ENCODE peak calls at places on chromosome 6, in five cellular contexts. U is kidney epithelial cell; V is A549; A is AG09319; K is CD8-positive, alpha-beta T cell. G is an unnamed sample.

GRCh38 chr6:88165877-88166492 is at the start of gene CNR1:
- DNase-seq in U (no peak), V (peak), A (peak), K (no peak), G (peak)

GRCh38 chr6:2749972-2750600 is 636 bp downstream of the MYLK4 start:
- DNase-seq in U (no peak), V (peak), A (no peak), K (peak), G (no peak)

GRCh38 chr6:81708306-81708705 is 44.2 kb downstream of the TENT5A start:
- DNase-seq in U (no peak), V (no peak), A (no peak), K (no peak), G (no peak)

GRCh38 chr6:25963426-25964123 is 973 bp downstream of the TRIM38 start:
- DNase-seq in U (no peak), V (no peak), A (no peak), K (no peak), G (no peak)

GRCh38 chr6:139996253-139996834 is 621.9 kb upstream of the CITED2 start:
- DNase-seq in U (no peak), V (no peak), A (no peak), K (no peak), G (no peak)

GRCh38 chr6:161696828-161697227 is 423.0 kb upstream of the AGPAT4 start:
- DNase-seq in U (no peak), V (no peak), A (no peak), K (no peak), G (no peak)

GRCh38 chr6:132969188-132969587 is 154.8 kb downstream of the RPS12 start:
- DNase-seq in U (no peak), V (no peak), A (no peak), K (no peak), G (no peak)

GRCh38 chr6:16659471-16660156 is 101.6 kb downstream of the ATXN1 start:
- DNase-seq in U (no peak), V (no peak), A (no peak), K (no peak), G (no peak)

GRCh38 chr6:156559151-156559690 is 218.0 kb upstream of the ARID1B start:
- DNase-seq in U (no peak), V (no peak), A (no peak), K (no peak), G (no peak)

GRCh38 chr6:107046316-107046715 is 18.3 kb downstream of the MTRES1 start:
- DNase-seq in U (no peak), V (no peak), A (no peak), K (no peak), G (no peak)

GRCh38 chr6:145749632-145750031 is 14.3 kb upstream of the EPM2A start:
- DNase-seq in U (peak), V (no peak), A (peak), K (no peak), G (no peak)

GRCh38 chr6:75230484-75231325 is 12.9 kb downstream of the COX7A2 start:
- DNase-seq in U (no peak), V (peak), A (no peak), K (no peak), G (no peak)

GRCh38 chr6:117227245-117227962 is 38.0 kb upstream of the VGLL2 start:
- DNase-seq in U (no peak), V (no peak), A (no peak), K (no peak), G (no peak)

GRCh38 chr6:156658186-156658585 is 119.0 kb upstream of the ARID1B start:
- DNase-seq in U (no peak), V (no peak), A (peak), K (no peak), G (no peak)

GRCh38 chr6:91447086-91447485 is 860.2 kb upstream of the MAP3K7 start:
- DNase-seq in U (no peak), V (no peak), A (no peak), K (no peak), G (no peak)

GRCh38 chr6:169885131-169885530 is 133.7 kb downstream of the ERMARD start:
- DNase-seq in U (no peak), V (no peak), A (no peak), K (no peak), G (no peak)

GRCh38 chr6:144659202-144659731 is 374.1 kb downstream of the UTRN start:
- DNase-seq in U (peak), V (no peak), A (no peak), K (no peak), G (no peak)

GRCh38 chr6:141682391-141682790 is 450.3 kb upstream of the GJE1 start:
- DNase-seq in U (no peak), V (no peak), A (no peak), K (no peak), G (no peak)
- TF ChIP-seq CTCF in U (no peak), V (no peak), A (no peak), K (no peak), G (no peak)

GRCh38 chr6:102619585-102619984 is 1226.1 kb downstream of the GRIK2 start:
- DNase-seq in U (no peak), V (no peak), A (no peak), K (no peak), G (no peak)
- TF ChIP-seq CTCF in U (peak), V (no peak), A (no peak), K (no peak), G (peak)

DNA sequence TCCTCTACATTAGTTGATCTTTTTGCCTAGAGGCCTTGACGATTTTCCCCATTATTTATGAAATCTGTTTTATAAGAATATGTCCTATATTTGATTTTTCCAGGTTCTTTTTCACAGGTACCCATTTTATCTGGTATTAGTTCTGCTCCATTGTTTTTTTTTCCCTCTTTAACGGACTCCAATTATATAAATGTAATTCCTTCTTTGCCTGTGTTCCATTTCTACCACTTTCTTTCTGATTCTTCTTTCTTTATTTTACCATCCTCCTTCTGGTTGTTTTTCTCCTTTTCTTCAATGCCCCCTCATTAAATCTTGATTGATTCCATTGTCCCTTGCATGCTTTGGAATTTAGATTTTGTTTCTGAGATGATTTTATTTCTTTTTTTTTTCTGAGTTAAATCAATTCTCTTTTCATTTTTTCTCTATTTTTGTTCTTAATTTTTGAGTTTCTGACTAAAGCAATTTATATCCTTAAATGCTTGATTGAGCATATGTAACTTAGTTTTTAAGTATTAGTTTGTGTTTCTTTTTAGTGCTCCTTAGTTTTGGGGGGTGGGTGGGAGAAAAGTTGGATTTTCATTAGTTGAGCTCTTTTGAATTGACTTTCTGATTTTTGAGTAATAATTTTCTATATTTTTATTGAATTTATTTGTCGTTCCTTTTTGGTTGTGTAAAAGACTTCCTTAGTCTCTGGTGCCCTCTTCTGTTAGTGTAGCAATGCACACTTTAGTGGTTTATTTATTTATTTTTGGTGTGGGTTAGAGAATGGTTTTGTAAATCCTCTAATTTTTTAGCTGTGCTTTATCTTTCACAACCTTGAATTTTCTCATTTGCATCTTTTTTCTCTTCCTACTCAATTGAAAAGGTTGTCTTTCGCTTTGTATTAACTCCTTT is 140.8 kb downstream of the FARS2 start:
- DNase-seq in U (no peak), V (no peak), A (no peak), K (no peak), G (no peak)
- TF ChIP-seq CTCF in U (peak), V (peak), A (peak), K (peak), G (no peak)

DNA sequence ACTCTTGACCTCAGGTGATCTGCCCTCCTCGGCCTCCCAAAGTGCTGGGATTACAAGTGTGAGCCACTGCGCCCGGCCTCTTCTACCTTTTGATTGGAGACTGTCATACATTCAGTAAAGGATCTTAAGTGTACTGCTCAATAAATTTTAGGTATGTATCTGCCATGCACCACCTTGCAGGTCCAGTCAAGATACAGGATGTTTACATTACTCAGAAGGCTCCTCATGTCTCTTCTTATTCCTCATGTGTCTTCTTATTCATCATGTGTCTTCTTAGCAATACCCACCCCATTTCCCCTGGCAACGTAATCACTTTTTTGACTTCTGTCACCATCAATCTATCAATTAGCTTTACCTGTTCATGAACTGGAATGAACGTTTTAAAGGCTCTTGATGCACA is 7.9 kb downstream of the MEA1 start:
- DNase-seq in U (no peak), V (no peak), A (no peak), K (no peak), G (no peak)
- TF ChIP-seq CTCF in U (no peak), V (no peak), A (no peak), K (no peak), G (no peak)

DNA sequence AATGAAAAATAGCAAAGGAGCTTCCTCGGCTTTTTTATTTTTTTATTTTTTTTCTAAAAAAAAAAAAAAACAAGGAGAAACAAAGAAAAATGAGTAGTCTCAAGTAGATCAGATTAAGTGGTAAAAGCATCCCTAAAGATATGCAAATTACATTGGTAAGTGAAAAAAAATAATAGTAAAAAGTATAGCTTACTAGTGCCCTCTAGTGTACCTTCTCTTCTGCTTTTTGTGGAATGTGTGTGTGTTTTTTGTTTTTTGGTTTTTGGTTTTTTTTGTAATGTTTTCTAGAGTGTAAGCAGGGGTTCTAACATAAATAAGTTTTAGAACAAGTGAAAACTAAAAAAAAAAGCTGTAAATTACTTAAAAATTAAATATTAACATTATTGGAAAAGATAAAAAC is 1062.0 kb downstream of the HACE1 start:
- DNase-seq in U (no peak), V (no peak), A (no peak), K (no peak), G (no peak)
- TF ChIP-seq CTCF in U (peak), V (peak), A (peak), K (no peak), G (no peak)

DNA sequence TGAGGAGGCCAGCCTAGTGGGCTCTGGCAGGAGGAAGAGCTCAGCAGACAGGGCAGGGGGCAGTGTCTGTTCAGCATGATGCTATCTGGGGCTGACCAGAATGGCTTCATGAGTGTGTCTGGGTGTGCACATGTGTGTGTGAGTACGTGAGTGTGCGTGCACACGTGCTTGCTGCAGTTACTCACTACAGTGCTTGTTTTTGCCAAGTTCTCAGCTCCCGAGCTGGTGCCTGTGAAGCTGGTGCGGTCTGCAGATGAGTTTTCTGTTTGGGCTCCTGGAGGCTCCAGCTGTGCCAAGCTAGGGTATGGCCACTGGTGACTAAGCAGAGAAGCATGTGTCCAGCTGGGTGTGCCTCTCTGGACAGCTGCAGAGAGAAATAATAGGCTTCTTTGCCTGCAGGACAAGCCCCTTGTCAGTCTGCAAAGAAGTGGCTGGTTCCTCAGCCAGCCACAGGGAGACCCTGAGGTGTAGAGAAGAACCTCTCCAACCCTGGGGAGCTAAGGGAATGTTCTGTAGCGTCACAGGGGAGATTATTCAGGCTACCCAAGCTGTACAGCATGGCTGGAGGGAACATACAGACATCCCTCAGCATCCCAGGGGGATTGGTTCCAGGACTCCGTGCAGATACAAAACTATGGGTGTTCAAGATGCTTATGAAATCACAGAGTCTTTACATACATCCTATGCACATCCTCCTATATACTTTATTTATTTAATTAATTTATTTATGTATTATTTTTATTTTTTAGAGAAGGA is 40.2 kb upstream of the FAM50B start:
- DNase-seq in U (peak), V (peak), A (peak), K (no peak), G (no peak)
- TF ChIP-seq CTCF in U (no peak), V (no peak), A (peak), K (no peak), G (no peak)

GRCh38 chr6:148743476-148743875 is 3.4 kb upstream of the UST start:
- DNase-seq in U (no peak), V (no peak), A (no peak), K (no peak), G (no peak)

GRCh38 chr6:148747145-148747492 is 289 bp downstream of the UST start:
- DNase-seq in U (no peak), V (peak), A (no peak), K (no peak), G (no peak)

GRCh38 chr6:148747493-148748160 is 797 bp downstream of the UST start:
- DNase-seq in U (no peak), V (peak), A (no peak), K (peak), G (peak)

GRCh38 chr6:148745926-148746325 is 904 bp upstream of the UST start:
- DNase-seq in U (no peak), V (no peak), A (no peak), K (no peak), G (no peak)

DNA sequence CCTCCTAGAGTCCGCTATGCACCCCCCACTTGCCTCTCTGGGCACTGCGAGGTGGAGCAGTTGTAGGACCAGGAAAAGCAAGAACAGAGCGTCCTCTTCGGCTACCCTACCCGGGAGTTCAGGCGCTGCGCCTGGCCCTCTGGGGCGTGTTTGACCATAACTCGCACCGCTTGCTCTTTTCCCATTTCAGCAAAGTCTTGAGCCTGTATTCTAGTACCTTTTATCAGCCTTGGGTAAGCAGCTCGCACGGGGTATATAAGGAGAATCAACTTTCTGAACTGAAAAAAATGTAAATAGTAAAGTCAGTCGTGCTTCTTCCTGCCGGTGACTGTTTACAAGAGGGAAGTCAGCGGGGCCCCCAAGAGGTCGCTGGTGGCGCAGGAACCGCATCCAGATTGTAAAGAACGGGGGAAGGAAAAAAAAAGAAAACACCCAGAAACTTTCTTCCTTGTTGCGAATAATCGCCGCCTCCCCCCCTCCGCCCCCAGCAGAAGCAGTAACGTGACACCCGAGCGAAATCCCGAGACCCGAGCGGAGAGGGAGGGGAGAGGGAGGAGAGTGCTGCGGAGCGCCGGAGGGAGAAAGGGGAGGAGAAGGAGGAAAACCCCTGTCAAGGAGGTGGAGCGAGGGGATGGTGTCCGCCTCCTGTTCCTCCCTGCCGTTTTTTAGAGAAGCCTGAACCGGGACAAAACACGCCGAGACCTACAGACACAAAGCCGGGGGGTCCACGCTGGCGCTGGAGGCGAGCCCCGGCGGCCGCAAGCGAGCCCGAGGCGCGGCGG is at the start of gene UST:
- DNase-seq in U (peak), V (peak), A (peak), K (peak), G (peak)
- TF ChIP-seq CTCF in U (peak), V (peak), A (peak), K (peak), G (no peak)

DNA sequence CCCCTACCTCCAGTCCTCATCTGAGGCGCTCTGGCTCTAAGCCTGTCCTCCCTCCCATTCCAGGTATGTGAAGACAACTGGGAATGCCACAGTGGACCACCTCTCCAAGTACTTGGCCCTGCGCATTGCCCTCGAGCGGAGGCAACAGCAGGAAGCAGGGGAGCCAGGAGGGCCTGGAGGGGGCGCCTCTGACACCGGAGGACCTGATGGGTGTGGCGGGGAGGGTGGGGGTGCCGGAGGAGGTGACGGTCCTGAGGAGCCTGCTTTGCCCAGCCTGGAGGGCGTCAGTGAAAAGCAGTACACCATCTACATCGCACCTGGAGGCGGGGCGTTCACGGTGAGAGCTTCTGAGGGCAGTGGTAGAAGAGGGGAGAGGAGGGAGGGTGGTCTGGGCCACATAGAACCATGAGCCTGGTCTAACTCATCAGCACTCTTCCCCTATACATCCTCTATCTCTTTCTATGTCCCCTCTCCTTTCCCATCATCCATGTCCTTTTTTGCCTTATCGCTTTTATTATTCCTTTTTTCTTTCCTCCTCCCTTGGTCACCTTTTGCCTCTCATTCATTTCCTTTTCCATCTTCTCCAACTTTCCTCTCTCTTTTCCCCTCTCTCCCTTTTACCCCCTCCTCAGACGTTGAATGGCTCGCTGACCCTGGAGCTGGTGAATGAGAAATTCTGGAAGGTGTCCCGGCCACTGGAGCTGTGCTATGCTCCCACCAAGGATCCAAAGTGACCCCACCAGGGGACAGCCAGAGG is 3.5 kb downstream of the RING1 start:
- DNase-seq in U (no peak), V (no peak), A (no peak), K (no peak), G (no peak)
- TF ChIP-seq CTCF in U (no peak), V (no peak), A (no peak), K (no peak), G (no peak)

G was measured in mesothelial cell of epicardium.